ENCODE peak calls at places on chromosomes 11 and 22, in six cellular contexts. M is endothelial cell of umbilical vein, V is A549, D is K562, N is H1, R is HCT116. U is an unnamed sample.

GRCh38 chr22:46108564-46109473 is 41.5 kb upstream of the PPARA start:
- DNase-seq in D (peak; percentile 67), N (no peak), M (peak; percentile 20), R (no peak), V (peak; percentile 73), U (peak; percentile 40)

GRCh38 chr11:23554002-23554401 is 693.7 kb upstream of the CCDC179 start:
- DNase-seq in M (no peak), R (no peak), N (no peak), D (no peak), V (peak; percentile 2), U (no peak)

GRCh38 chr22:49255741-49256318 is 571.8 kb downstream of the BRD1 start:
- DNase-seq in N (no peak), M (no peak), R (no peak), D (no peak), V (no peak), U (no peak)

GRCh38 chr11:14520086-14520901 is at the start of gene PSMA1:
- DNase-seq in R (peak; percentile 89), N (peak; percentile 91), D (peak; percentile 84), V (peak; percentile 97), M (peak; percentile 98), U (peak; percentile 98)

GRCh38 chr11:69842746-69843528 is 23.7 kb upstream of the FGF3 start:
- DNase-seq in R (no peak), M (no peak), N (no peak), D (no peak), V (no peak), U (no peak)

GRCh38 chr11:108693852-108694251 is 29.0 kb downstream of the DDX10 start:
- DNase-seq in R (no peak), M (peak; percentile 21), V (no peak), D (no peak), N (no peak), U (no peak)

GRCh38 chr22:39959640-39960447 is at the start of gene TMA7B:
- DNase-seq in V (peak; percentile 13), N (no peak), R (no peak), M (peak; percentile 40), D (peak; percentile 49), U (peak; percentile 71)

GRCh38 chr11:98711011-98711410 is 309.7 kb upstream of the CNTN5 start:
- DNase-seq in V (no peak), D (no peak), R (no peak), M (no peak), N (no peak), U (no peak)

GRCh38 chr11:3225159-3225758 is 6.6 kb upstream of the MRGPRG start:
- DNase-seq in M (no peak), V (no peak), N (no peak), D (no peak), R (no peak), U (no peak)

GRCh38 chr11:73314121-73314948 is 6.3 kb downstream of the ARHGEF17 start:
- DNase-seq in R (no peak), N (no peak), D (peak; percentile 59), V (peak; percentile 30), M (no peak), U (peak; percentile 69)

GRCh38 chr11:120659076-120659475 is 147.5 kb downstream of the GRIK4 start:
- DNase-seq in V (no peak), D (no peak), R (no peak), N (no peak), M (no peak), U (no peak)

GRCh38 chr11:14687943-14688627 is 44.5 kb downstream of the PDE3B start:
- DNase-seq in R (no peak), V (peak; percentile 16), N (no peak), D (no peak), M (no peak), U (no peak)

DNA sequence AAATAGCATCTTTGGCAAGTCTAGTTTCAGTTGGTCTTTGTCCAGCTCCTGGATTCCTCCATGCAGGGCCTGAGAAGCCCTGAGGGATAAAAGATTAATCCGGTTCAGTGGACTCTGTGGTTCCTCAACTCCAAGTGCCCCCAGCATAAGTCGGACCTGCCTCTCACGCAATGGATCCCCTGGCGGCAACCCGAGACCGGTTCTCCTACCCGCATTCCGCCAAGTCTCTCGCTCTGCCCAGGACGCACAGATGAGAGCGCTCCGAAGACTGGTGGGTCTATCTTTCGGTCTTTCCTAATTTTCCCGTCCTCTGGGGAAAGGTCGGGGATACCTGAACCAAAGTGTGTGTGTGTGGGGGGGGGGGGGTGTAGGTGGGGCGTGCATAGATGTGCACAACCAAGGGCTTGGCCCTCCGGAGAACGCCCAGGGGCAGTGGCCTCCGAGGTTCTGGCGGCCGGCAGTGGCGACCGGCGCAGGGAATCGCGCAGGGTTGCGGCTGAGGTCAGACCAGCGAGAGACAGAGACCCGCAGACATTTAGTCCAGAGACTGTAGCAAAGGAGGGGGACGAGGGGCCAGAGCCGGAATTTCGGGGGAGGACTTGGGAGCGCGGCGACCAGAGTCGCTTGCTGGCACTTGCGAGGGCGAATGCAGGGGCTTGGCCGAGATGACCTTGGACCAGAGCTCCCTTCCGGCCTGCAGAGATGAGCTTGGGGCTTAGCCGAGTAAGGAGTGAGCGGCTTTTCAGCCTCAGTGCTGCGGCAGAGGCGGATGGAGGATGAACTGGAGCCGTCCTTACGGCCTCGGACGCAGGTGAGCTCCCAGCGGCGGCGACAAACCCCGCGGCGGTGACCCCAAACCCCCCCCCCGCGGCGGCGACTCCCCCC is 712 bp upstream of the SLC2A11 start:
- DNase-seq in R (no peak), M (peak; percentile 31), V (no peak), N (peak; percentile 72), D (no peak), U (no peak)
- TF ChIP-seq CTCF in R (no peak), M (no peak), V (no peak), N (no peak), D (no peak), U (no peak)

GRCh38 chr11:44608654-44609027 is 43.2 kb downstream of the CD82 start:
- DNase-seq in M (no peak), R (no peak), N (no peak), D (no peak), V (no peak), U (no peak)

GRCh38 chr11:44607987-44608386 is 42.5 kb downstream of the CD82 start:
- DNase-seq in V (no peak), D (peak; percentile 37), N (no peak), R (no peak), M (peak; percentile 55), U (no peak)

GRCh38 chr11:44610556-44610955 is 45.1 kb downstream of the CD82 start:
- DNase-seq in V (no peak), M (no peak), R (no peak), D (no peak), N (no peak), U (no peak)

GRCh38 chr11:44609783-44610155 is 44.3 kb downstream of the CD82 start:
- DNase-seq in R (no peak), N (no peak), V (no peak), M (peak; percentile 24), D (no peak), U (no peak)

GRCh38 chr11:44609028-44609782 is 43.7 kb downstream of the CD82 start:
- DNase-seq in R (no peak), V (no peak), M (no peak), D (no peak), N (no peak), U (peak; percentile 58)
- TF ChIP-seq POLR2A in R (no peak), V (no peak), M (no peak), D (no peak), N (no peak), U (no peak)

GRCh38 chr11:132941024-132941646 is 591.2 kb downstream of the OPCML start:
- DNase-seq in M (peak; percentile 19), D (peak; percentile 31), N (no peak), R (no peak), V (no peak), U (peak; percentile 34)
- TF ChIP-seq MAX in M (no peak), D (no peak), N (no peak), R (no peak), V (no peak), U (no peak)

GRCh38 chr11:96707273-96707672 is 317.5 kb downstream of the JRKL start:
- DNase-seq in M (no peak), D (no peak), V (no peak), R (no peak), N (no peak), U (no peak)

GRCh38 chr11:96706761-96707160 is 316.9 kb downstream of the JRKL start:
- DNase-seq in R (no peak), N (no peak), M (no peak), D (no peak), V (no peak), U (no peak)

GRCh38 chr11:96708469-96708868 is 318.7 kb downstream of the JRKL start:
- DNase-seq in V (no peak), N (no peak), R (no peak), D (no peak), M (no peak), U (no peak)

GRCh38 chr11:96704847-96705246 is 315.0 kb downstream of the JRKL start:
- DNase-seq in V (no peak), M (peak; percentile 9), R (no peak), D (no peak), N (no peak), U (peak; percentile 18)
- TF ChIP-seq CTCF in V (no peak), M (no peak), R (no peak), D (peak; percentile 20), N (peak; percentile 25), U (no peak)

U was measured in NB4.